ENCODE peak calls at places on chromosome 9, in nine cellular contexts. V, Z, G, P, R, C, Q, B and I are unnamed samples.

GRCh38 chr9:17009071-17009470 is 125.8 kb upstream of the CNTLN start:
- DNase-seq in V (no peak), Z (no peak), G (no peak), P (no peak), R (no peak), C (no peak), Q (no peak), B (no peak), I (no peak)

GRCh38 chr9:113622600-113623400 is 159.3 kb downstream of the RGS3 start:
- DNase-seq in V (no peak), Z (no peak), G (peak; percentile 81), P (no peak), R (no peak), C (no peak), Q (no peak), B (peak; percentile 15), I (no peak)

GRCh38 chr9:93575706-93576295 is 583 bp upstream of the PHF2 start:
- DNase-seq in V (peak; percentile 12), Z (peak; percentile 33), G (peak; percentile 77), P (no peak), R (peak; percentile 50), C (peak; percentile 53), Q (peak; percentile 42), B (no peak), I (no peak)

GRCh38 chr9:110426052-110426709 is 88.5 kb upstream of the TXNDC8 start:
- DNase-seq in V (no peak), Z (no peak), G (peak; percentile 19), P (no peak), R (no peak), C (no peak), Q (peak; percentile 10), B (no peak), I (no peak)

GRCh38 chr9:92289708-92290390 is 3.6 kb downstream of the IARS1 start:
- DNase-seq in V (no peak), Z (no peak), G (peak; percentile 22), P (no peak), R (no peak), C (no peak), Q (no peak), B (no peak), I (no peak)

GRCh38 chr9:84748112-84748511 is 78.6 kb downstream of the NTRK2 start:
- DNase-seq in V (no peak), Z (no peak), G (no peak), P (no peak), R (no peak), C (no peak), Q (no peak), B (no peak), I (no peak)

GRCh38 chr9:93225892-93226291 is 42.0 kb downstream of the WNK2 start:
- DNase-seq in V (no peak), Z (no peak), G (no peak), P (no peak), R (no peak), C (no peak), Q (no peak), B (no peak), I (no peak)

GRCh38 chr9:126443144-126443543 is 116.5 kb downstream of the MVB12B start:
- DNase-seq in V (no peak), Z (no peak), G (no peak), P (no peak), R (no peak), C (no peak), Q (no peak), B (no peak), I (no peak)

GRCh38 chr9:81625969-81626368 is 63.4 kb downstream of the TLE1 start:
- DNase-seq in V (no peak), Z (no peak), G (no peak), P (no peak), R (no peak), C (no peak), Q (no peak), B (no peak), I (no peak)

GRCh38 chr9:106753155-106753671 is 109.8 kb upstream of the ZNF462 start:
- DNase-seq in V (no peak), Z (no peak), G (no peak), P (no peak), R (no peak), C (no peak), Q (no peak), B (no peak), I (no peak)

GRCh38 chr9:131809941-131810344 is 70.1 kb upstream of the RAPGEF1 start:
- DNase-seq in V (peak; percentile 97), Z (no peak), G (peak; percentile 37), P (no peak), R (no peak), C (no peak), Q (no peak), B (no peak), I (peak; percentile 95)

GRCh38 chr9:97593960-97594359 is 39.2 kb downstream of the TSTD2 start:
- DNase-seq in V (no peak), Z (no peak), G (peak; percentile 26), P (no peak), R (no peak), C (no peak), Q (no peak), B (no peak), I (no peak)

GRCh38 chr9:126146254-126147145 is 180.1 kb upstream of the MVB12B start:
- DNase-seq in V (no peak), Z (peak; percentile 62), G (peak; percentile 33), P (no peak), R (peak; percentile 15), C (no peak), Q (peak; percentile 86), B (no peak), I (no peak)

GRCh38 chr9:92048924-92049625 is 66.1 kb downstream of the SPTLC1 start:
- DNase-seq in V (no peak), Z (no peak), G (no peak), P (no peak), R (no peak), C (no peak), Q (no peak), B (no peak), I (no peak)

GRCh38 chr9:129221233-129221632 is 43.2 kb upstream of the IER5L start:
- DNase-seq in V (no peak), Z (no peak), G (no peak), P (no peak), R (no peak), C (no peak), Q (no peak), B (no peak), I (no peak)

GRCh38 chr9:37994639-37995347 is 74.2 kb downstream of the SHB start:
- DNase-seq in V (peak; percentile 99), Z (no peak), G (peak; percentile 85), P (peak; percentile 98), R (no peak), C (no peak), Q (no peak), B (no peak), I (peak; percentile 80)

GRCh38 chr9:34151398-34151797 is 24.9 kb upstream of the DCAF12 start:
- DNase-seq in V (no peak), Z (no peak), G (no peak), P (no peak), R (no peak), C (no peak), Q (no peak), B (no peak), I (no peak)

GRCh38 chr9:131276107-131276888 is at the start of gene FAM78A:
- DNase-seq in V (no peak), Z (peak; percentile 32), G (peak; percentile 31), P (no peak), R (no peak), C (no peak), Q (peak; percentile 76), B (no peak), I (no peak)

GRCh38 chr9:12266758-12267157 is 426.4 kb upstream of the TYRP1 start:
- DNase-seq in V (no peak), Z (no peak), G (no peak), P (no peak), R (no peak), C (no peak), Q (no peak), B (no peak), I (no peak)

GRCh38 chr9:106670418-106670817 is 192.5 kb upstream of the ZNF462 start:
- DNase-seq in V (no peak), Z (no peak), G (no peak), P (no peak), R (peak; percentile 41), C (no peak), Q (no peak), B (no peak), I (no peak)

GRCh38 chr9:73260506-73260905 is 108.8 kb downstream of the ANXA1 start:
- DNase-seq in V (no peak), Z (no peak), G (no peak), P (no peak), R (no peak), C (no peak), Q (no peak), B (no peak), I (no peak)

GRCh38 chr9:108961151-108961550 is 27.0 kb downstream of the ABITRAM start:
- DNase-seq in V (no peak), Z (no peak), G (no peak), P (no peak), R (no peak), C (no peak), Q (no peak), B (no peak), I (no peak)

GRCh38 chr9:35651964-35652828 is 1.5 kb upstream of the SIT1 start:
- DNase-seq in V (no peak), Z (no peak), G (no peak), P (no peak), R (no peak), C (no peak), Q (peak; percentile 23), B (no peak), I (no peak)

GRCh38 chr9:87684627-87685204 is 41.2 kb upstream of the CTSL start:
- DNase-seq in V (no peak), Z (peak; percentile 71), G (peak; percentile 82), P (no peak), R (no peak), C (no peak), Q (peak; percentile 70), B (no peak), I (no peak)

GRCh38 chr9:86324901-86325300 is 29.3 kb downstream of the TUT7 start:
- DNase-seq in V (no peak), Z (no peak), G (no peak), P (no peak), R (no peak), C (no peak), Q (no peak), B (no peak), I (no peak)

GRCh38 chr9:87148391-87149237 is 201.3 kb upstream of the GAS1 start:
- DNase-seq in V (no peak), Z (no peak), G (peak; percentile 89), P (peak; percentile 91), R (peak; percentile 56), C (no peak), Q (peak; percentile 18), B (no peak), I (no peak)

GRCh38 chr9:113462781-113463286 is 693 bp upstream of the RGS3 start:
- DNase-seq in V (no peak), Z (no peak), G (no peak), P (no peak), R (no peak), C (no peak), Q (no peak), B (no peak), I (no peak)

GRCh38 chr9:87711857-87712800 is 13.8 kb upstream of the CTSL start:
- DNase-seq in V (no peak), Z (no peak), G (peak; percentile 85), P (no peak), R (no peak), C (no peak), Q (no peak), B (no peak), I (no peak)

GRCh38 chr9:136693490-136694162 is 6.4 kb upstream of the AGPAT2 start:
- DNase-seq in V (no peak), Z (no peak), G (peak; percentile 55), P (no peak), R (peak; percentile 67), C (no peak), Q (peak; percentile 92), B (no peak), I (no peak)